ENCODE peak calls at places on chromosomes 7 and 10, in nine cellular contexts. One of them, this sample, is unnamed.

GRCh38 chr10:42975005-42975493 is 101.8 kb upstream of the RET start:
- DNase-seq in T-helper 2 cell: no peak
- DNase-seq in astrocyte of the spinal cord: no peak
- DNase-seq in HEK293T: no peak
- DNase-seq in GM12892: no peak
- DNase-seq in fibroblast of lung: no peak
- DNase-seq in GM23338: no peak
- DNase-seq in NCI-H146: peak; percentile 16
- DNase-seq in NCI-H748 treated with DMSO at 0.1 percent for 48 hours: no peak
- DNase-seq in this sample: no peak

GRCh38 chr10:115093776-115094361 is 704 bp downstream of the ATRNL1 start:
- DNase-seq in T-helper 2 cell: no peak
- DNase-seq in astrocyte of the spinal cord: no peak
- DNase-seq in HEK293T: peak; percentile 65
- DNase-seq in GM12892: peak; percentile 35
- DNase-seq in fibroblast of lung: no peak
- DNase-seq in GM23338: peak; percentile 69
- DNase-seq in NCI-H146: peak; percentile 31
- DNase-seq in NCI-H748 treated with DMSO at 0.1 percent for 48 hours: no peak
- DNase-seq in this sample: no peak

GRCh38 chr10:71263376-71263775 is 51.0 kb downstream of the UNC5B start:
- DNase-seq in T-helper 2 cell: no peak
- DNase-seq in astrocyte of the spinal cord: no peak
- DNase-seq in HEK293T: no peak
- DNase-seq in GM12892: no peak
- DNase-seq in fibroblast of lung: peak; percentile 50
- DNase-seq in GM23338: peak; percentile 41
- DNase-seq in NCI-H146: no peak
- DNase-seq in NCI-H748 treated with DMSO at 0.1 percent for 48 hours: no peak
- DNase-seq in this sample: no peak

GRCh38 chr7:121872831-121873764 is at the start of gene PTPRZ1:
- DNase-seq in T-helper 2 cell: no peak
- DNase-seq in astrocyte of the spinal cord: peak; percentile 22
- DNase-seq in HEK293T: peak; percentile 60
- DNase-seq in GM12892: no peak
- DNase-seq in fibroblast of lung: peak; percentile 34
- DNase-seq in GM23338: peak; percentile 89
- DNase-seq in NCI-H146: peak; percentile 80
- DNase-seq in NCI-H748 treated with DMSO at 0.1 percent for 48 hours: peak; percentile 30
- DNase-seq in this sample: peak; percentile 8

GRCh38 chr7:41222704-41223103 is 480.2 kb downstream of the INHBA start:
- DNase-seq in T-helper 2 cell: no peak
- DNase-seq in astrocyte of the spinal cord: peak; percentile 69
- DNase-seq in HEK293T: no peak
- DNase-seq in GM12892: no peak
- DNase-seq in fibroblast of lung: peak; percentile 63
- DNase-seq in GM23338: no peak
- DNase-seq in NCI-H146: no peak
- DNase-seq in NCI-H748 treated with DMSO at 0.1 percent for 48 hours: no peak
- DNase-seq in this sample: peak; percentile 87

GRCh38 chr10:132100556-132101349 is 35.0 kb downstream of the JAKMIP3 start:
- DNase-seq in T-helper 2 cell: no peak
- DNase-seq in astrocyte of the spinal cord: no peak
- DNase-seq in HEK293T: no peak
- DNase-seq in GM12892: no peak
- DNase-seq in fibroblast of lung: no peak
- DNase-seq in GM23338: no peak
- DNase-seq in NCI-H146: no peak
- DNase-seq in NCI-H748 treated with DMSO at 0.1 percent for 48 hours: no peak
- DNase-seq in this sample: no peak

GRCh38 chr10:44300666-44301649 is 83.9 kb downstream of the CXCL12 start:
- DNase-seq in T-helper 2 cell: no peak
- DNase-seq in astrocyte of the spinal cord: peak; percentile 93
- DNase-seq in HEK293T: no peak
- DNase-seq in GM12892: no peak
- DNase-seq in fibroblast of lung: peak; percentile 100
- DNase-seq in GM23338: no peak
- DNase-seq in NCI-H146: no peak
- DNase-seq in NCI-H748 treated with DMSO at 0.1 percent for 48 hours: no peak
- DNase-seq in this sample: peak; percentile 92

GRCh38 chr10:119425102-119425880 is 117.2 kb downstream of the RGS10 start:
- DNase-seq in T-helper 2 cell: no peak
- DNase-seq in astrocyte of the spinal cord: no peak
- DNase-seq in HEK293T: no peak
- DNase-seq in GM12892: no peak
- DNase-seq in fibroblast of lung: no peak
- DNase-seq in GM23338: no peak
- DNase-seq in NCI-H146: no peak
- DNase-seq in NCI-H748 treated with DMSO at 0.1 percent for 48 hours: no peak
- DNase-seq in this sample: no peak

GRCh38 chr7:128400566-128400965 is 9.2 kb downstream of the IMPDH1 start:
- DNase-seq in T-helper 2 cell: no peak
- DNase-seq in astrocyte of the spinal cord: no peak
- DNase-seq in HEK293T: no peak
- DNase-seq in GM12892: no peak
- DNase-seq in fibroblast of lung: no peak
- DNase-seq in GM23338: no peak
- DNase-seq in NCI-H146: no peak
- DNase-seq in NCI-H748 treated with DMSO at 0.1 percent for 48 hours: no peak
- DNase-seq in this sample: no peak

GRCh38 chr7:90669492-90669891 is 73.4 kb downstream of the CDK14 start:
- DNase-seq in T-helper 2 cell: no peak
- DNase-seq in astrocyte of the spinal cord: no peak
- DNase-seq in HEK293T: no peak
- DNase-seq in GM12892: no peak
- DNase-seq in fibroblast of lung: no peak
- DNase-seq in GM23338: no peak
- DNase-seq in NCI-H146: no peak
- DNase-seq in NCI-H748 treated with DMSO at 0.1 percent for 48 hours: no peak
- DNase-seq in this sample: no peak

GRCh38 chr7:157273208-157274202 is 63.3 kb upstream of the DNAJB6 start:
- DNase-seq in T-helper 2 cell: peak; percentile 36
- DNase-seq in astrocyte of the spinal cord: peak; percentile 75
- DNase-seq in HEK293T: peak; percentile 98
- DNase-seq in GM12892: peak; percentile 88
- DNase-seq in fibroblast of lung: peak; percentile 69
- DNase-seq in GM23338: peak; percentile 81
- DNase-seq in NCI-H146: peak; percentile 51
- DNase-seq in NCI-H748 treated with DMSO at 0.1 percent for 48 hours: peak; percentile 5
- DNase-seq in this sample: peak; percentile 59

This sample was measured in bronchial epithelial cell.